ENCODE peak calls at places on chromosomes 13 and 19, in eight cellular contexts. J is AG04450, Y is heart left ventricle, R is brain pericyte, F is SW480, M is cardiac fibroblast, T is upper lobe of left lung, L is RPMI7951. W is an unnamed sample.
A peak's percentile ranks its signal among the peaks of the same experiment; 100 is the strongest.

GRCh38 chr13:97339019-97339988 is 94.7 kb upstream of the RAP2A start:
- DNase-seq in F (no peak), T (peak; percentile 36), J (peak; percentile 95), R (no peak), M (peak; percentile 95), Y (peak; percentile 46), L (peak; percentile 49), W (peak; percentile 54)

GRCh38 chr19:48695743-48696352 is at the start of gene FUT2:
- DNase-seq in T (peak; percentile 72), L (no peak), Y (no peak), F (peak; percentile 71), R (no peak), M (no peak), J (no peak), W (no peak)

GRCh38 chr13:48333976-48334375 is 30.4 kb downstream of the RB1 start:
- DNase-seq in Y (no peak), L (no peak), J (no peak), F (no peak), T (peak; percentile 22), M (peak; percentile 39), R (no peak), W (no peak)

GRCh38 chr13:100597253-100597652 is 8.7 kb upstream of the GGACT start:
- DNase-seq in T (no peak), R (no peak), Y (no peak), J (no peak), M (no peak), F (no peak), L (peak; percentile 40), W (no peak)

GRCh38 chr13:95833713-95834112 is 156.8 kb downstream of the DNAJC3 start:
- DNase-seq in M (peak; percentile 35), T (no peak), R (no peak), J (no peak), F (no peak), Y (no peak), L (peak; percentile 14), W (no peak)

GRCh38 chr13:46682015-46682414 is 114.9 kb downstream of the ESD start:
- DNase-seq in L (no peak), T (no peak), M (no peak), F (no peak), Y (no peak), R (no peak), J (no peak), W (no peak)

GRCh38 chr13:80340643-80341097 is 256 bp downstream of the SPRY2 start:
- DNase-seq in M (no peak), T (peak; percentile 36), Y (peak; percentile 41), L (no peak), R (no peak), F (peak; percentile 64), J (no peak), W (no peak)

GRCh38 chr13:44576396-44577235 is 486 bp upstream of the TSC22D1 start:
- DNase-seq in R (no peak), J (no peak), M (no peak), T (no peak), Y (peak; percentile 28), L (peak; percentile 14), F (peak; percentile 5), W (peak; percentile 29)

GRCh38 chr13:20492641-20493040 is 33.0 kb downstream of the CRYL1 start:
- DNase-seq in L (peak; percentile 11), J (no peak), M (peak; percentile 33), T (no peak), F (peak; percentile 64), Y (no peak), R (no peak), W (no peak)

W was measured in left cardiac atrium.